ENCODE peak calls at places on chromosomes 6 and 20, in four cellular contexts. O is ovary, X is astrocyte, U is fibroblast of lung. S is an unnamed sample. For H3K4me1, the result is how much of the 10 kb centered on the place peaks cover.

GRCh38 chr6:85672050-85672449 is 29.4 kb upstream of the SYNCRIP start:
- DNase-seq in O (no peak), X (no peak), U (no peak), S (no peak)

GRCh38 chr6:35449287-35449881 is 2.8 kb upstream of the FANCE start:
- DNase-seq in O (no peak), X (peak), U (peak), S (peak)

GRCh38 chr6:130625825-130626500 is 201.2 kb upstream of the SMLR1 start:
- DNase-seq in O (no peak), X (peak), U (peak), S (no peak)

GRCh38 chr20:34058831-34059230 is 53.2 kb downstream of the EIF2S2 start:
- DNase-seq in O (no peak), X (no peak), U (no peak), S (no peak)

GRCh38 chr6:136921936-136922679 is at the start of gene SLC35D3:
- DNase-seq in O (no peak), X (no peak), U (peak), S (no peak)

GRCh38 chr20:7841967-7842301 is 98.3 kb downstream of the HAO1 start:
- DNase-seq in O (no peak), X (peak), U (peak), S (peak)

GRCh38 chr20:59802018-59802417 is 131.4 kb downstream of the SYCP2 start:
- DNase-seq in O (no peak), X (no peak), U (no peak), S (no peak)

GRCh38 chr6:151291145-151292055 is 51.6 kb downstream of the AKAP12 start:
- DNase-seq in O (peak), X (peak), U (peak), S (no peak)

GRCh38 chr6:11535801-11536230 is 1.7 kb upstream of the TMEM170B start:
- DNase-seq in O (no peak), X (peak), U (peak), S (peak)

GRCh38 chr6:42532038-42532669 is 31.7 kb upstream of the UBR2 start:
- DNase-seq in O (no peak), X (peak), U (peak), S (peak)

GRCh38 chr6:88914180-88914579 is 49.2 kb downstream of the RNGTT start:
- DNase-seq in O (no peak), X (peak), U (peak), S (no peak)

GRCh38 chr6:26477431-26477830 is 19.7 kb downstream of the BTN2A1 start:
- DNase-seq in O (no peak), X (no peak), U (no peak), S (no peak)
- H3K4me1 ChIP-seq in O (under half), X (under half), U (under half), S (under half)

GRCh38 chr6:24935753-24936152 is at the start of gene RIPOR2:
- DNase-seq in O (no peak), X (no peak), U (no peak), S (no peak)
- TF ChIP-seq CTCF in O (no peak), X (no peak), U (no peak), S (no peak)

DNA sequence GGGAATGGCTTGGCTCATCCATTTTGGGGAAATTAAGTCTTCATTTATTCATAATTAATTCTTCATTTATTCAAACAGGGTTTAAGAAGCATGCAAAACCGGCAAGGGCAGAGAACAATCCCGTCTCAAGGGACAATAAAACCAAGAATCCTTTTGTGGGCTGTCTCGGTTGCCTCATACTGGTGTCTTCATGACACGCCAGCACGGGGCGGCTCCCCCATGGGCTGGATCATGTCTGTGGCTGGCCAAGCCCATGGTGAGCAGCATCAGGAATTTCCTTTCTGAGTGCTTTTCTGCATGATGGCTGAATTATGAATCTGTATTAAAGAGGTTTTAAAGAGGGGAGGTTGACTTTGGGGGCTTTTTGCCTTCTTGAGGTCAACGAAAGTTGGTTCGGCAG is 38.3 kb upstream of the DUSP22 start:
- DNase-seq in O (no peak), X (no peak), U (no peak), S (no peak)
- H3K4me1 ChIP-seq in O (under half), X (under half), U (under half), S (under half)

GRCh38 chr6:77466055-77467028 is 3.1 kb upstream of the HTR1B start:
- DNase-seq in O (no peak), X (peak), U (peak), S (peak)
- TF ChIP-seq CTCF in O (no peak), X (peak), U (peak), S (peak)

GRCh38 chr6:31655349-31656237 is at the start of gene APOM:
- DNase-seq in O (no peak), X (no peak), U (no peak), S (no peak)
- H3K4me1 ChIP-seq in O (under half), X (under half), U (under half), S (under half)